ENCODE peak calls at places on chromosome 11, in five cellular contexts. V, U, E, S and F are unnamed samples.

GRCh38 chr11:108698844-108699642 is 34.2 kb downstream of the DDX10 start:
- DNase-seq in U (peak; percentile 83), V (no peak), E (no peak), S (peak; percentile 40), F (no peak)

GRCh38 chr11:693415-693831 is 1.6 kb downstream of the DEAF1 start:
- DNase-seq in E (no peak), S (no peak), V (no peak), U (no peak), F (no peak)

GRCh38 chr11:15038963-15039362 is 34.4 kb upstream of the CALCB start:
- DNase-seq in V (no peak), S (no peak), U (no peak), E (peak; percentile 40), F (no peak)

GRCh38 chr11:126083829-126084607 is 21.4 kb upstream of the CDON start:
- DNase-seq in U (no peak), V (no peak), S (peak; percentile 50), E (peak; percentile 56), F (no peak)

GRCh38 chr11:131145806-131146205 is 224.6 kb upstream of the NTM start:
- DNase-seq in E (no peak), U (no peak), V (no peak), S (no peak), F (no peak)

GRCh38 chr11:17570034-17570433 is 23.0 kb downstream of the OTOG start:
- DNase-seq in V (no peak), U (no peak), S (no peak), E (no peak), F (no peak)

GRCh38 chr11:114133548-114134329 is 74.2 kb downstream of the ZBTB16 start:
- DNase-seq in E (no peak), S (no peak), V (no peak), U (no peak), F (no peak)

GRCh38 chr11:45857834-45858492 is 10.7 kb downstream of the CRY2 start:
- DNase-seq in E (no peak), V (peak; percentile 96), U (no peak), S (no peak), F (peak; percentile 94)

GRCh38 chr11:31974737-31975136 is 116.1 kb upstream of the RCN1 start:
- DNase-seq in S (no peak), E (no peak), V (peak; percentile 18), U (peak; percentile 91), F (peak; percentile 21)

GRCh38 chr11:129694538-129694937 is 121.1 kb upstream of the TMEM45B start:
- DNase-seq in E (peak; percentile 31), S (peak; percentile 11), U (no peak), V (no peak), F (no peak)

GRCh38 chr11:73350908-73351636 is 25.1 kb upstream of the RELT start:
- DNase-seq in U (no peak), V (peak; percentile 52), E (peak; percentile 74), S (peak; percentile 79), F (no peak)

GRCh38 chr11:111631666-111632039 is 29.4 kb downstream of the SIK2 start:
- DNase-seq in E (peak; percentile 7), U (no peak), V (peak; percentile 60), S (peak; percentile 26), F (peak; percentile 68)

GRCh38 chr11:92698742-92699141 is 270.7 kb upstream of the MTNR1B start:
- DNase-seq in V (no peak), E (no peak), S (no peak), U (no peak), F (no peak)

GRCh38 chr11:107477820-107478219 is 20.2 kb upstream of the CWF19L2 start:
- DNase-seq in U (no peak), E (no peak), S (no peak), V (no peak), F (no peak)

GRCh38 chr11:114075891-114076441 is 16.5 kb downstream of the ZBTB16 start:
- DNase-seq in S (no peak), E (peak; percentile 54), V (no peak), U (peak; percentile 21), F (peak; percentile 7)

GRCh38 chr11:134822930-134823329 is 410.9 kb upstream of the B3GAT1 start:
- DNase-seq in U (no peak), V (no peak), E (no peak), S (no peak), F (no peak)

GRCh38 chr11:118222437-118222836 is 2.4 kb downstream of the JAML start:
- DNase-seq in E (no peak), U (no peak), S (no peak), V (no peak), F (no peak)

GRCh38 chr11:1109101-1109917 is 34.6 kb downstream of the MUC2 start:
- DNase-seq in E (no peak), U (no peak), V (no peak), S (no peak), F (no peak)

GRCh38 chr11:61345170-61345610 is 12.2 kb downstream of the TKFC start:
- DNase-seq in V (no peak), E (no peak), S (no peak), U (no peak), F (no peak)

GRCh38 chr11:66637557-66638176 is 836 bp upstream of the RBM4 start:
- DNase-seq in S (no peak), E (no peak), U (no peak), V (no peak), F (no peak)

GRCh38 chr11:107457205-107457557 is 444 bp downstream of the CWF19L2 start:
- DNase-seq in U (no peak), V (no peak), E (peak; percentile 22), S (peak; percentile 49), F (no peak)

GRCh38 chr11:57523419-57523818 is 7.1 kb downstream of the TIMM10 start:
- DNase-seq in V (no peak), E (no peak), S (no peak), U (no peak), F (no peak)

GRCh38 chr11:59779487-59779886 is 24.3 kb downstream of the STX3 start:
- DNase-seq in S (no peak), U (no peak), V (no peak), E (no peak), F (no peak)

GRCh38 chr11:107769189-107769588 is 57.3 kb upstream of the SLN start:
- DNase-seq in E (no peak), V (no peak), S (no peak), U (no peak), F (peak; percentile 21)

GRCh38 chr11:29486301-29486700 is 530.5 kb downstream of the KCNA4 start:
- DNase-seq in E (no peak), S (no peak), V (no peak), U (no peak), F (no peak)
- TF ChIP-seq CTCF in E (no peak), S (no peak), V (no peak), U (no peak), F (no peak)

GRCh38 chr11:11078344-11078743 is 220.5 kb upstream of the ZBED5 start:
- DNase-seq in S (no peak), E (no peak), V (peak; percentile 3), U (no peak), F (no peak)
- TF ChIP-seq CTCF in S (no peak), E (no peak), V (peak; percentile 29), U (peak; percentile 39), F (peak; percentile 7)

DNA sequence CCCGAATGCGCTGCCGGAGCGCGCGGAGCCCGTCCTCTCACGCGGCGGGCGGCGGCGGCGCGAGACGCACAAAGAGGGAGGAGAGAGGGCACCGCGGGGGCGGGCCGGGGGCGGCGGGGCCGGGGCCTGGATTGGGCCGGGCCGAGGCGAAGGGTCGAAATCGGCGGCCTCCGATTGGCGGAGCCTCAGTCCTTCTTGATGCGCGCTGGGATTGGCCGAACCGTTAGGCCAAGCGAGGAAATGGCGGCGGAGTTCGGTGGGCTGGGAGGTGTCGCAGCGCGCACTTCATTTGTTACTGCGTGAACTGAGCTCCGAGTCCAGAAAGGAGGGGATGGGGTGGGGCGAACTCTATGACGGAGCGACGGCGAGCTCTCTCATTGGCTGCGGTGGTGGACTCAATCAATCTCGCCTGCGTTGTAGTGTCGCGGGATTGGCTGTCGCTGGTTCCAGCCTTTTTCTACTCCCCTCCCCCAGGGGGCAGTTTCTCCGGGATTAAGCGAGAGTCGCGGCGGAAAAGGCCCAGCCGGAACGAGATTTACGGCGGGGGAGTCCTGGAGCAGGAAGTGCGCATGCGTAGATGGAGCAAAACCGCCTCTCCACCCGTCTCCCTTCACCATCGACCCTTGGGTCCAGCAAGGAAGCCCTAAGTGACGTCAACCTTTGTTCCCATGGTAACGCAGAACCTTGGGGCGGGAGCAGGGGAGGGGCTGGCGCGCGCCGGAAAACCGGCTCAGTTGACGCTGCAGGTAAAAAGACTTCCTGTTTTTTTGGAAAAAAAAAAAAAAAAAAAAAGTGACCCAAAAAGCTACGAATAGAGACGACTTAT is at the start of gene SF1:
- DNase-seq in U (peak; percentile 100), E (peak; percentile 100), S (peak; percentile 100), V (peak; percentile 99), F (peak; percentile 99)
- TF ChIP-seq CTCF in U (peak; percentile 47), E (no peak), S (no peak), V (no peak), F (no peak)

GRCh38 chr11:4493480-4493818 is 11.0 kb downstream of the OR52K1 start:
- DNase-seq in V (no peak), S (no peak), U (no peak), E (no peak), F (no peak)
- TF ChIP-seq CTCF in V (no peak), S (no peak), U (no peak), E (peak; percentile 38), F (no peak)

GRCh38 chr11:105613183-105613582 is 3.3 kb downstream of the GRIA4 start:
- DNase-seq in V (no peak), S (no peak), E (no peak), U (no peak), F (no peak)

GRCh38 chr11:105610796-105611361 is 1.0 kb downstream of the GRIA4 start:
- DNase-seq in E (no peak), V (no peak), S (no peak), U (no peak), F (no peak)

GRCh38 chr11:105611837-105612480 is 2.1 kb downstream of the GRIA4 start:
- DNase-seq in U (no peak), V (no peak), E (no peak), S (no peak), F (no peak)

GRCh38 chr11:105611414-105611813 is 1.5 kb downstream of the GRIA4 start:
- DNase-seq in U (no peak), V (no peak), S (no peak), E (no peak), F (no peak)

DNA sequence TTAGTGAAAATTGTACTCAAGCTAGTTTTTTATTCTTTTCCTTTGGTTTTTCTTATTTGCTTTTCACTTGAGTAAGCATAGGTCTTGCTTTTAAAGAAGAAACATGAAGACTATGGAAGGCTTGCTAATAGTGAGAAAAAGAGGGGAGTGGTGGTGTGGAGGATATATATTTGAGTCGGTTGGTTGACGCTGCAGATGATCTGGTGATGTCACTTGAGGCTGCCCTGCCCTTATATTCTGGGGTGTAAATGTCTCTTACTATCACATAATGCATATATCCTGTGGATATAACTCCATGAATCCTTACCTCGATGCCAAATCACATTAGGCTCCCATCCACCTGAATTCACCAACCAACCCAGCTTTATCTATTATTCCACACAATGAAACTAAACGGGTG is 2.9 kb downstream of the GRIA4 start:
- DNase-seq in V (no peak), U (no peak), E (no peak), S (no peak), F (no peak)
- TF ChIP-seq CTCF in V (no peak), U (no peak), E (no peak), S (no peak), F (no peak)

GRCh38 chr11:68021167-68021787 is 9.2 kb upstream of the NDUFS8 start:
- DNase-seq in V (no peak), U (no peak), E (no peak), S (no peak), F (no peak)
- TF ChIP-seq CTCF in V (no peak), U (peak; percentile 40), E (no peak), S (peak; percentile 24), F (peak; percentile 22)

GRCh38 chr11:106271686-106272085 is 194.2 kb downstream of the AASDHPPT start:
- DNase-seq in S (no peak), V (no peak), E (no peak), U (peak; percentile 10), F (no peak)
- TF ChIP-seq CTCF in S (no peak), V (no peak), E (no peak), U (no peak), F (no peak)